ENCODE peak calls at places on chromosomes 12 and 14, in four cellular contexts. E is endothelial cell of umbilical vein, O is body of pancreas, C is A549. I is an unnamed sample.

GRCh38 chr14:29028973-29029582 is 262.5 kb downstream of the FOXG1 start:
- DNase-seq in E (no peak), O (peak), C (no peak), I (no peak)

GRCh38 chr12:71134405-71134804 is 23.4 kb downstream of the TSPAN8 start:
- DNase-seq in E (peak), O (no peak), C (no peak), I (no peak)

GRCh38 chr12:4892418-4892817 is 17.3 kb upstream of the KCNA1 start:
- DNase-seq in E (no peak), O (no peak), C (no peak), I (no peak)

GRCh38 chr14:68681256-68681655 is 111.6 kb downstream of the ZFP36L1 start:
- DNase-seq in E (no peak), O (no peak), C (no peak), I (no peak)

GRCh38 chr12:124488520-124488919 is 78.9 kb downstream of the NCOR2 start:
- DNase-seq in E (no peak), O (peak), C (no peak), I (no peak)

GRCh38 chr12:54413284-54414190 is 5.5 kb downstream of the ITGA5 start:
- DNase-seq in E (peak), O (no peak), C (no peak), I (peak)

GRCh38 chr12:60992087-60992486 is 1268.1 kb upstream of the USP15 start:
- DNase-seq in E (no peak), O (no peak), C (no peak), I (no peak)

GRCh38 chr12:93563807-93564538 is 8.5 kb upstream of the SOCS2 start:
- DNase-seq in E (no peak), O (no peak), C (peak), I (no peak)

GRCh38 chr12:8065991-8066594 is at the start of gene C3AR1:
- DNase-seq in E (peak), O (no peak), C (no peak), I (no peak)

GRCh38 chr12:52903855-52904508 is 894 bp downstream of the KRT8 start:
- DNase-seq in E (peak), O (peak), C (peak), I (no peak)

GRCh38 chr14:35296505-35296904 is 4.3 kb downstream of the PSMA6 start:
- DNase-seq in E (no peak), O (no peak), C (no peak), I (no peak)

GRCh38 chr14:64979336-64980074 is 7.2 kb upstream of the FNTB start:
- DNase-seq in E (no peak), O (no peak), C (no peak), I (no peak)

GRCh38 chr14:32933943-32934890 is 4.5 kb upstream of the NPAS3 start:
- DNase-seq in E (no peak), O (peak), C (no peak), I (no peak)

GRCh38 chr12:12725956-12726542 is 8.9 kb downstream of the CDKN1B start:
- DNase-seq in E (no peak), O (no peak), C (no peak), I (no peak)

GRCh38 chr14:32934891-32935633 is 3.6 kb upstream of the NPAS3 start:
- DNase-seq in E (no peak), O (no peak), C (no peak), I (no peak)

GRCh38 chr12:4270670-4271432 is 2.7 kb upstream of the CCND2 start:
- DNase-seq in E (peak), O (peak), C (no peak), I (peak)

GRCh38 chr14:96098309-96098998 is 59.3 kb downstream of the C14orf132 start:
- DNase-seq in E (peak), O (peak), C (peak), I (no peak)

GRCh38 chr12:1803736-1804135 is 16.6 kb upstream of the LRTM2 start:
- DNase-seq in E (no peak), O (no peak), C (no peak), I (no peak)

GRCh38 chr14:92486881-92487280 is 26.7 kb upstream of the RIN3 start:
- DNase-seq in E (no peak), O (no peak), C (no peak), I (no peak)

GRCh38 chr14:33837943-33838683 is 112.8 kb downstream of the EGLN3 start:
- DNase-seq in E (no peak), O (no peak), C (no peak), I (no peak)

GRCh38 chr14:105857223-105857815 is 330.9 kb downstream of the TMEM121 start:
- DNase-seq in E (no peak), O (peak), C (no peak), I (peak)

DNA sequence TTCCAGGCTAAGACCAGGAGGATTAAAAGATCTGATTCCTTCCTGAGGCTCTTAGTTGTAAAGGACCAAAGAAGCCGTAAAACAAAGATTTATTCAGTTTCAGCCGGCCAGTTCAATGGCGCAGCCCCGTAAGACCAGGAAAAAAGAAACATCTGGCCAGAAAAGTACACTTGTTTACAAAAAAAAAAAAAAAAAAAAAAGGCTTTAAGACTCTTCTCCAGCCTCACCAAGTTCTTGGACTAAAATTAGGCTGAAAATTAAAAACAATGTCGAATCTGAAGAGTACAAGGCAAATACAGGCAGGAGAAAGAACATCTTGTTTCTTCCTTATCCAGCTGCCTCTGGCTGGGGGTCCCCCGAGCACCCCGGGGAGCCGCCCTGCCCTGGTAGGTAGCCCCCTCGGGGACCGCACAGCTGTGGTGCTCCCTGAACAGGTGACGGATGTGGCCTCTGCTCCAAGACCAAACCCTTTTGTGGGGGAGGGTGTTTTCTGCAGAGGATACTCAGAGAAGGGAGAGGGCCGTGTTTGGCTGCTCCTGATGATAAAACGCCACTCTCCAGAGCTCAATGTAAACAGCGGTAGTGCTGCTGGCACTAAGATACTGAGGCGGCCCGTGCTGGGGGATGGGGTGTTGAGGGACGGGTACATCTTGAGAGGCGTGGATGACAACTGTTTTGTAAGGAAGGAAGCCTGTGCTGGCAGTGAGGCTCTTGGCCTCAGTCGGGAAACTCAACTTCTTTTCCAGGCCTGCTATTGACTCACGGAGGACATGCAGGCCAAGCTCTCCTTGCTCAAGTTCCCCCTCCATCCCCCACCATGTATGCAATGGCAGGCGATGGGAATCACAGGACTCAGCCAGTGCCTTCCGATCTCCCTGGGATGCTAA is 201.0 kb upstream of the DIO3 start:
- DNase-seq in E (no peak), O (peak), C (no peak), I (peak)
- H3K27ac ChIP-seq in E (no peak), O (peak), C (no peak), I (peak)

GRCh38 chr12:51320695-51321320 is 3.2 kb downstream of the BIN2 start:
- DNase-seq in E (no peak), O (no peak), C (no peak), I (peak)

GRCh38 chr12:51320311-51320694 is 3.7 kb downstream of the BIN2 start:
- DNase-seq in E (no peak), O (no peak), C (no peak), I (no peak)

GRCh38 chr12:51322452-51322851 is 1.5 kb downstream of the BIN2 start:
- DNase-seq in E (no peak), O (no peak), C (no peak), I (no peak)

GRCh38 chr12:51321882-51322281 is 2.1 kb downstream of the BIN2 start:
- DNase-seq in E (no peak), O (no peak), C (no peak), I (no peak)

DNA sequence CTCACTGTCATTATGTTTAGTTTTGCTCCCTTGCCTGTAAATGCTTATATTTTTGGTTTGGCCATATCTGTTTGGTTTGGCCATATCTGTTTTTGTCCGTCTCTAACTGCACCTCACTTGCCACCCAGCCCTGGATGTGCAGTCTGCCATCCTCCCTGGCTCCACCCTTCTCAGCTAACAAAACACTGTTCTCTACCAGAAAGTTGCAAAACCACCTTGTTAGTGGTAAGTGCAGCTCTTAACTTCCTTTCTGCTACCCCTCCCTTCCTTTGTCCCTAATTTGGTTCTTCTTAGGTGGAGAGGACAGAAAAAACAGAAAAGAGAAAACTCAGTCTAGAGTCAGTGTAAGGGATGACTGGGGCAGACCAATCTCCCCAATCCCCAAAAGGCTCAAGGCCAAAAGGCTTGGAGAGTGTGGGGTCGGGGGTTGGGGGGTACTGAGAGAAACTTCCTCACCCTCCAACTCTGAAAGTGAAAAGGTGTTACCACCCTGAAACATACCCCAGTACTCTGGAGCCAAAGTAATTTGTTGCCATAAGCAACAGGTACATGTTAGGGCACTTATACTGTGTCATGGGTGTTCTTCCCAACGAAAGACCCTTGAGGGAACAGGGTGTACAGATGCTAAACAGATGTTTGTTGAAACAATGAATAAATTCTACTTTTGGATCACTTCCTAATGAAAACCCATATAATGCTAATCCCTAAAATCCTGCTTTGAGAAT is 5.0 kb downstream of the BIN2 start:
- DNase-seq in E (no peak), O (no peak), C (no peak), I (peak)
- H3K4me3 ChIP-seq in E (no peak), O (no peak), C (no peak), I (no peak)

GRCh38 chr12:119182701-119183493 is 4.2 kb downstream of the HSPB8 start:
- DNase-seq in E (peak), O (no peak), C (no peak), I (no peak)
- H3K27ac ChIP-seq in E (no peak), O (peak), C (peak), I (no peak)

GRCh38 chr12:66132408-66132807 is 1.9 kb upstream of the LLPH start:
- DNase-seq in E (peak), O (no peak), C (no peak), I (no peak)
- H3K4me3 ChIP-seq in E (no peak), O (no peak), C (no peak), I (no peak)

GRCh38 chr12:113159937-113160336 is 10.4 kb downstream of the CFAP73 start:
- DNase-seq in E (no peak), O (no peak), C (no peak), I (no peak)
- H3K27ac ChIP-seq in E (no peak), O (no peak), C (peak), I (no peak)

DNA sequence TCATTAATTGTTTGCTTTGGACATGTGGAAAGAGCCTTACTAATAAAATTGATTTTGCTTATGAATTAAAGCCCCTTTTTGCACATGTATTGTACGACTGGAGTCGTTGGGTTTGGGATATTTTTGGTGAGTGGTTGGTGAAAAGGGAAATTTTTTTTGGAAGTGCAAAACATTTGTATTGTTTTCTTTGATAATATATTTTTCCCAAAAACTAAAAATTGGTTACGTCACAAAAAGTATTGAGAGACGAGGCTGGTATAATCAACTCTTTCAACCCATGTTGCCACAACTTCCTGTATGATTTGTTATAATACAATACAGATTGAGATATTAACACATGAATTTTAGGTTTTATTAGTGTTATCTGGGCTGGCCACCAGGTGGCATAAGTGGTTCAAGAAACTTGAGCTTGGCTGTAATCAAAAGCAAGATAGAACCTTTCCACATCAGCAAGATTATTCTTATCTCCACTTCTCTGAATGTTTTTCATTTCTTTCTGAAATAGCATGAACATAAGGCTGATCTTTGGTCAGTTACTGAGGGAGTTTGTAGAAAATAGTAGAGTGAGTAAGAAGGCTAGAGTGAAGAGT is 8.7 kb downstream of the NGDN start:
- DNase-seq in E (peak), O (peak), C (peak), I (peak)
- H3K4me3 ChIP-seq in E (no peak), O (no peak), C (no peak), I (no peak)

GRCh38 chr12:83161451-83161850 is 474.7 kb downstream of the TMTC2 start:
- DNase-seq in E (no peak), O (no peak), C (no peak), I (no peak)
- H3K27ac ChIP-seq in E (no peak), O (no peak), C (no peak), I (no peak)

GRCh38 chr12:68451261-68452091 is 119.3 kb upstream of the MDM1 start:
- DNase-seq in E (peak), O (peak), C (no peak), I (peak)
- H3K4me3 ChIP-seq in E (no peak), O (no peak), C (no peak), I (peak)

DNA sequence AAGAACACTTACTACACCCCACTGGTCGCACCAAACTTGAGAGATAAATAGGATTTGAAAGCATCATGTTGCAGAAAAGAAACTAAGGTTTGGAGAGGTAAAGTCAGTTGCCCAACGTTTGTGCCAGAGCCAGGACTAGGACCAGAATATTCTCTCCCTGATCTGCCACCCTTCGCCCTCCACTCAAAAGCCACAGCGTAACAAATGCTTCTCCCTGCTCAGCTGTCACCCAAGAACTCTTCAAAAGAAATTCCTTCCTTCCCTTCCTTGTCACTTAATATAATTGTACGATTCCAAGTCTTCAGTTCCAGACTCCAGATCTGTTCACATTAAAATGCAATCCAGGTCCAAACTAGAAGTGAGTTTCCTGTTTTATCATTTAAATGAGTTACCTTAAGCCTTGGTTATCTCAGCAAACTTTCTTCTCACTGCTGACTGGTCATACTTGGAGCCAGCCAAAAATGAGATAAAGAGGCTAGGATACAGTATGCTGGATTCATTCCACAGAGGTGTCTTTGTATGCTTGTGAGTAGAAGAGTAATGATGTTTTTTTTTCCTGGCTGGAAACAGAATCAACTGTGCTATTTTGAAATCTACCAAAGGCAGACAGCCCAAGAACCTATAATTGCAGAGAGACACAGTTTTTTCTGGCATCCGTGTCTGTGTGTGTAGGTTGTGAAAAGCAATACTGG is 12.8 kb upstream of the PPFIBP1 start:
- DNase-seq in E (no peak), O (no peak), C (no peak), I (no peak)
- H3K27ac ChIP-seq in E (no peak), O (peak), C (no peak), I (no peak)

DNA sequence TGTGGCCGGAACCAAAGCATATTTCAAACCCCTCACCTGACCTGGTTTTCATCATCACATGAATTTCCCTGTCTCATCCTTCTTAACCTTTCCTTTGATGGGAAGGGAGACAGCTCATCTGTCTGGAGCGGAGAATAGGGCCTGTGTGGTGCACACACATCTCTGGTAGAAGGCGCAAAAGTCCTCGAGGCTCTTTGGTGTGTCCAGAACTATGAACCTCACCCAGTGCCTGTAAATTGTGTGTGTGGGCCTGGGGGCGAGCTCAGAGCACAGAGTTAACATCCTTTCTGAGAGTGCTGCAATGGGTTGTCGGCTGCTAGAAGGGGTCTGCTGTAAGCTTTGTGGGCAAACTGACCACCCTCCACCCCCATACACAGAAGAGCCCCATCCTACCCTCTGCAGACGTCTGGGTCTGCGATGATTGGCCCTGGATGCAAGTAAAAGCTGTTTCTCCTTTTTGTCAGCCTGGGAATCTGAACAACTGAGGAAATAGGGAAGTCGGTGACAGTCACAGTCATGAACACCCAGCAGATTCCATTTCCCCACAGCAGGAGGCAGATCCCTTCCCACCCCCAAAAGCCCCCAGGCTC is 654 bp downstream of the GALNT6 start:
- DNase-seq in E (no peak), O (no peak), C (no peak), I (no peak)
- H3K4me3 ChIP-seq in E (no peak), O (peak), C (peak), I (peak)

I was measured in Peyer's patch.